ENCODE peak calls at places on chromosomes 6 and 20, in eight cellular contexts. U is neural crest cell, B is cardiac muscle cell, F is CD14-positive monocyte, I is psoas muscle, C is GM12864, J is GM23338, R is osteoblast. A is an unnamed sample.

GRCh38 chr20:63536241-63536977 is 767 bp downstream of the PTK6 start:
- DNase-seq in U (no peak), B (no peak), F (no peak), I (no peak), C (no peak), J (no peak), R (peak; percentile 99), A (no peak)

GRCh38 chr6:90098637-90099036 is 198.0 kb downstream of the BACH2 start:
- DNase-seq in U (no peak), B (no peak), F (no peak), I (no peak), C (no peak), J (no peak), R (no peak), A (no peak)

GRCh38 chr6:134152767-134153485 is 100.5 kb upstream of the SLC2A12 start:
- DNase-seq in U (no peak), B (peak; percentile 46), F (no peak), I (no peak), C (no peak), J (no peak), R (no peak), A (no peak)

GRCh38 chr6:21946298-21946783 is 350.5 kb downstream of the PRL start:
- DNase-seq in U (no peak), B (no peak), F (no peak), I (no peak), C (no peak), J (no peak), R (peak; percentile 72), A (no peak)

GRCh38 chr6:149094156-149094555 is 223.4 kb upstream of the TAB2 start:
- DNase-seq in U (no peak), B (no peak), F (no peak), I (no peak), C (no peak), J (peak; percentile 47), R (no peak), A (no peak)

GRCh38 chr20:47501483-47502270 is at the start of gene NCOA3:
- DNase-seq in U (peak; percentile 96), B (peak; percentile 99), F (peak; percentile 78), I (peak; percentile 96), C (peak; percentile 82), J (peak; percentile 99), R (peak; percentile 96), A (peak; percentile 90)

GRCh38 chr6:108453601-108454157 is 107.0 kb upstream of the FOXO3 start:
- DNase-seq in U (no peak), B (no peak), F (no peak), I (no peak), C (peak; percentile 1), J (no peak), R (peak; percentile 39), A (no peak)

GRCh38 chr20:63205896-63206295 is 10.0 kb downstream of the YTHDF1 start:
- DNase-seq in U (no peak), B (no peak), F (no peak), I (no peak), C (no peak), J (no peak), R (peak; percentile 46), A (no peak)

GRCh38 chr6:75600694-75601265 is 900 bp upstream of the SENP6 start:
- DNase-seq in U (no peak), B (no peak), F (no peak), I (no peak), C (no peak), J (no peak), R (no peak), A (no peak)

GRCh38 chr20:40562031-40562430 is 127.0 kb downstream of the MAFB start:
- DNase-seq in U (no peak), B (no peak), F (peak; percentile 97), I (no peak), C (no peak), J (no peak), R (no peak), A (no peak)

GRCh38 chr6:38404355-38404754 is 235.4 kb downstream of the BTBD9 start:
- DNase-seq in U (no peak), B (no peak), F (no peak), I (no peak), C (no peak), J (no peak), R (no peak), A (no peak)

GRCh38 chr20:19924255-19924654 is 92.9 kb upstream of the NAA20 start:
- DNase-seq in U (no peak), B (no peak), F (no peak), I (no peak), C (no peak), J (no peak), R (no peak), A (no peak)

GRCh38 chr6:4944325-4944724 is 59.5 kb downstream of the RPP40 start:
- DNase-seq in U (no peak), B (no peak), F (no peak), I (no peak), C (no peak), J (no peak), R (no peak), A (no peak)

GRCh38 chr20:57656821-57657536 is 36.8 kb upstream of the ZBP1 start:
- DNase-seq in U (no peak), B (no peak), F (no peak), I (peak; percentile 44), C (no peak), J (no peak), R (peak; percentile 66), A (peak; percentile 23)

GRCh38 chr6:6591778-6592388 is 3.4 kb downstream of the LY86 start:
- DNase-seq in U (no peak), B (no peak), F (peak; percentile 87), I (no peak), C (peak; percentile 79), J (no peak), R (no peak), A (no peak)

GRCh38 chr6:34638834-34639736 is 57.5 kb downstream of the ILRUN start:
- DNase-seq in U (no peak), B (peak; percentile 52), F (no peak), I (no peak), C (peak; percentile 67), J (no peak), R (no peak), A (peak; percentile 69)

GRCh38 chr6:34633785-34634184 is 62.8 kb downstream of the ILRUN start:
- DNase-seq in U (no peak), B (no peak), F (no peak), I (no peak), C (no peak), J (no peak), R (no peak), A (no peak)

GRCh38 chr6:34630040-34630439 is 66.5 kb downstream of the ILRUN start:
- DNase-seq in U (no peak), B (no peak), F (no peak), I (no peak), C (no peak), J (no peak), R (peak; percentile 78), A (no peak)

GRCh38 chr6:34627296-34627695 is 69.3 kb downstream of the ILRUN start:
- DNase-seq in U (no peak), B (no peak), F (no peak), I (no peak), C (no peak), J (peak; percentile 11), R (no peak), A (no peak)

GRCh38 chr6:34633256-34633655 is 63.3 kb downstream of the ILRUN start:
- DNase-seq in U (no peak), B (no peak), F (no peak), I (no peak), C (no peak), J (no peak), R (no peak), A (no peak)
- TF ChIP-seq CTCF in U (no peak), B (no peak), F (no peak), I (no peak), C (no peak), J (no peak), R (no peak), A (no peak)

DNA sequence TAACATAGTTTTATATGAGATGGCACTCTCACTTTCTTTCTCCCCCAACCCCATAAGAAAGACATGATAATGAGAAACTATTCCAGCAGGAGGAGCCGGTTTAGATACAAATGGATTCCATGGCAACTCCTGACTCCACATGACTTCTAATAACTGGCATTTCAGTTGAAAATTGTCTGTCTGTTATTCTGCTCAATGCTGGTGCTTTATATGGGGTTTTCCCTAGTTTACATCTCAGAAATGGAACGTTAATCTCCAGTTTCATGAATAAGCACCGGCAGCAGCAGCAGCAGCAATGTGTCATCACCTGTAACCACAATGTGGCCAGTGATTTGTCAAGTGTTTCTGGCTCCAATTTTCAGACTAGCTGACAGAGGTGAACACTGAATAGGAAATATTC is 8.0 kb upstream of the SIM1 start:
- DNase-seq in U (no peak), B (no peak), F (no peak), I (no peak), C (peak; percentile 25), J (peak; percentile 23), R (peak; percentile 53), A (peak; percentile 69)
- TF ChIP-seq CTCF in U (no peak), B (no peak), F (no peak), I (no peak), C (no peak), J (peak; percentile 12), R (no peak), A (no peak)

DNA sequence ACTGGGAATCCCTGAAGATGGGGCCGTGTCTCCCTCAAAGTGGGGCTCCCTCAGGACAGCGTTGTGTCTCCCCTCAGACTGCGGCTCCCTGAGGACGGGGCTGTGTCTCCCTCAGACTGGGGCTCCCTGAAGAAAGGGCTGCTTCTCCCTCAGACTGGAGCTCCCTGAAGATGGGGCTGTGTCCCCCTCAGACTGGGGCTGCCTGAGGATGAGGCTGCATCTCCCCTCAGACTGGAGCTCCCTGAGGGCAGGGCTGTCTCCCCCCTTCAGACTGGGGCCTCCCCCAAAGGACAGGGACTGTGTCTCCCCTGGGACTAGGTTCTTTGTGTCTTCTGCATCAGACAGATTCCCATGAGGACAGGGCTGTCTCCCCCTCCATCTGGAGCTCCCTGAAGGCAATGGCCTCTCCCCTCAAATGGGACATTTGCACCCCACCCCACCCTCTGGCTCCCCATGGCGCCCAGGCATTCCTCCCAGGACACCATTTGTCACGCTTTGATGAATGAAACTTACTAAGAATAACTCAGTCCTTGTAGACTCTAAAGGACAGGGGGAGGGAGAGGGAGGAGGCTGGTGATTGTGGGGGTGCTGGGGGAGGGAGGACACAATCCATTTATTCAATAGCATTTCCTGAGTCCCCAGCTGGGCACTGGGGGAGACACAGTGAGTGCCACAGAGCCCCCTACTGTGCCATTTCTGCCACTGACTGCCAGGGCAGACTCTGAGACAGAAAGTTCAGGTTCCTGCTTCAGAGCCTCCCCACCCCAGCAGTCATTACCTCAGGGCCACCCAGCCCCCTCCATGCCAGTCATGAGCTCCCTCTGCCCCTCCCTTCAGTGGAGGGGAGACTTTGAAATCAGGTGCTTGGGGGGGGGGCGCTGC is 122.4 kb downstream of the MRPL14 start:
- DNase-seq in U (no peak), B (peak; percentile 44), F (peak; percentile 67), I (peak; percentile 55), C (no peak), J (no peak), R (peak; percentile 82), A (no peak)
- TF ChIP-seq CTCF in U (peak; percentile 32), B (peak; percentile 37), F (peak; percentile 58), I (no peak), C (peak; percentile 53), J (peak; percentile 17), R (peak; percentile 31), A (peak; percentile 47)

DNA sequence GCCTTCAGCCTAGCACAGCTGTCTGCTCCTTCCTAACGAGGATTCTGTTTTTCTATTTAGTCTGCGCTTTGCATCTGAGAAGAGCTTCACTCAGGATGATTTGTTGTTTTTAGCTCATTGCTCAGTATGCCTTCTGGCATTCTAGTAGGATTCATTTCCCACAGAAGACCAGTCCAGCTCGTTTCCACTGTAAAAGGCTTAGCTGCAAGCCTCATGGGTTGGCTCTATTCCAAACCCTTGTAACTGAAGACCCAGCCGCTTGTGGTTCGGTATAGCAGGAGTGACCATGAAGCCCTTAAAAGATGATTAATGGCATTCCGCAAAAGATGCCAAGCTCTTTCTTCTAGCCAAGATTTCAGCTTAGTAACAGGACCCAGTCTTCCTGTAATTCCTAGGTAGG is 7.2 kb downstream of the ADGRF1 start:
- DNase-seq in U (no peak), B (peak; percentile 76), F (no peak), I (no peak), C (no peak), J (peak; percentile 35), R (no peak), A (no peak)
- TF ChIP-seq CTCF in U (no peak), B (no peak), F (no peak), I (no peak), C (no peak), J (no peak), R (no peak), A (no peak)